ENCODE peak calls at places on chromosomes 4 and X, in five cellular contexts. One of them, this sample, is unnamed.

GRCh38 chr4:55866973-55867574 is 13.6 kb downstream of the EXOC1 start:
- DNase-seq in lower lobe of right lung: no peak
- DNase-seq in aorta: no peak
- DNase-seq in cardiac muscle cell: peak; percentile 81
- DNase-seq in NT2/D1: peak; percentile 22
- DNase-seq in this sample: no peak

GRCh38 chr4:182855312-182855711 is 61.9 kb downstream of the DCTD start:
- DNase-seq in lower lobe of right lung: no peak
- DNase-seq in aorta: peak; percentile 47
- DNase-seq in cardiac muscle cell: no peak
- DNase-seq in NT2/D1: no peak
- DNase-seq in this sample: no peak

GRCh38 chr4:76703123-76703490 is 194.8 kb downstream of the SOWAHB start:
- DNase-seq in lower lobe of right lung: no peak
- DNase-seq in aorta: no peak
- DNase-seq in cardiac muscle cell: no peak
- DNase-seq in NT2/D1: no peak
- DNase-seq in this sample: no peak

GRCh38 chrX:75229774-75230173 is 44.1 kb upstream of the UPRT start:
- DNase-seq in lower lobe of right lung: no peak
- DNase-seq in aorta: no peak
- DNase-seq in cardiac muscle cell: no peak
- DNase-seq in NT2/D1: no peak
- DNase-seq in this sample: no peak

GRCh38 chr4:82780398-82781231 is 18.0 kb downstream of the SCD5 start:
- DNase-seq in lower lobe of right lung: peak; percentile 81
- DNase-seq in aorta: peak; percentile 84
- DNase-seq in cardiac muscle cell: peak; percentile 83
- DNase-seq in NT2/D1: no peak
- DNase-seq in this sample: peak; percentile 80

GRCh38 chr4:155701827-155702226 is 35.2 kb downstream of the GUCY1A1 start:
- DNase-seq in lower lobe of right lung: no peak
- DNase-seq in aorta: no peak
- DNase-seq in cardiac muscle cell: no peak
- DNase-seq in NT2/D1: no peak
- DNase-seq in this sample: no peak

GRCh38 chrX:140524556-140524955 is 19.7 kb upstream of the SOX3 start:
- DNase-seq in lower lobe of right lung: no peak
- DNase-seq in aorta: no peak
- DNase-seq in cardiac muscle cell: peak; percentile 39
- DNase-seq in NT2/D1: no peak
- DNase-seq in this sample: no peak

GRCh38 chrX:102154900-102155805 is 624 bp downstream of the BEX5 start:
- DNase-seq in lower lobe of right lung: no peak
- DNase-seq in aorta: peak; percentile 72
- DNase-seq in cardiac muscle cell: no peak
- DNase-seq in NT2/D1: no peak
- DNase-seq in this sample: no peak

GRCh38 chr4:175874290-175874689 is 62.2 kb upstream of the GPM6A start:
- DNase-seq in lower lobe of right lung: no peak
- DNase-seq in aorta: no peak
- DNase-seq in cardiac muscle cell: no peak
- DNase-seq in NT2/D1: no peak
- DNase-seq in this sample: no peak

GRCh38 chr4:40264995-40265909 is 68.4 kb downstream of the RHOH start:
- DNase-seq in lower lobe of right lung: no peak
- DNase-seq in aorta: no peak
- DNase-seq in cardiac muscle cell: no peak
- DNase-seq in NT2/D1: no peak
- DNase-seq in this sample: no peak

GRCh38 chrX:45003080-45003479 is 130.1 kb downstream of the KDM6A start:
- DNase-seq in lower lobe of right lung: no peak
- DNase-seq in aorta: no peak
- DNase-seq in cardiac muscle cell: no peak
- DNase-seq in NT2/D1: no peak
- DNase-seq in this sample: no peak

GRCh38 chrX:139207655-139208054 is 322.9 kb upstream of the F9 start:
- DNase-seq in lower lobe of right lung: no peak
- DNase-seq in aorta: no peak
- DNase-seq in cardiac muscle cell: no peak
- DNase-seq in NT2/D1: no peak
- DNase-seq in this sample: no peak

GRCh38 chr4:87555751-87556619 is 26.8 kb upstream of the SPARCL1 start:
- DNase-seq in lower lobe of right lung: no peak
- DNase-seq in aorta: no peak
- DNase-seq in cardiac muscle cell: peak; percentile 76
- DNase-seq in NT2/D1: no peak
- DNase-seq in this sample: no peak

GRCh38 chr4:5218376-5219069 is 167.2 kb downstream of the STK32B start:
- DNase-seq in lower lobe of right lung: no peak
- DNase-seq in aorta: no peak
- DNase-seq in cardiac muscle cell: no peak
- DNase-seq in NT2/D1: peak; percentile 39
- DNase-seq in this sample: no peak

GRCh38 chrX:16696956-16697355 is 15.5 kb downstream of the CTPS2 start:
- DNase-seq in lower lobe of right lung: no peak
- DNase-seq in aorta: no peak
- DNase-seq in cardiac muscle cell: no peak
- DNase-seq in NT2/D1: no peak
- DNase-seq in this sample: no peak

GRCh38 chr4:54317690-54318089 is 88.6 kb downstream of the PDGFRA start:
- DNase-seq in lower lobe of right lung: no peak
- DNase-seq in aorta: no peak
- DNase-seq in cardiac muscle cell: no peak
- DNase-seq in NT2/D1: no peak
- DNase-seq in this sample: no peak

GRCh38 chr4:151045907-151046306 is 30.8 kb upstream of the LRBA start:
- DNase-seq in lower lobe of right lung: no peak
- DNase-seq in aorta: no peak
- DNase-seq in cardiac muscle cell: no peak
- DNase-seq in NT2/D1: peak; percentile 9
- DNase-seq in this sample: no peak

GRCh38 chr4:140150886-140151699 is 2.9 kb downstream of the MAML3 start:
- DNase-seq in lower lobe of right lung: peak; percentile 90
- DNase-seq in aorta: peak; percentile 94
- DNase-seq in cardiac muscle cell: peak; percentile 98
- DNase-seq in NT2/D1: peak; percentile 66
- DNase-seq in this sample: peak; percentile 88

GRCh38 chrX:10769165-10769564 is 148.8 kb upstream of the MID1 start:
- DNase-seq in lower lobe of right lung: no peak
- DNase-seq in aorta: no peak
- DNase-seq in cardiac muscle cell: peak; percentile 55
- DNase-seq in NT2/D1: no peak
- DNase-seq in this sample: no peak

GRCh38 chr4:138927065-138927464 is 88.5 kb upstream of the NOCT start:
- DNase-seq in lower lobe of right lung: no peak
- DNase-seq in aorta: no peak
- DNase-seq in cardiac muscle cell: peak; percentile 47
- DNase-seq in NT2/D1: no peak
- DNase-seq in this sample: no peak

GRCh38 chr4:1600211-1600780 is 83.8 kb downstream of the FAM53A start:
- DNase-seq in lower lobe of right lung: peak; percentile 30
- DNase-seq in aorta: peak; percentile 60
- DNase-seq in cardiac muscle cell: no peak
- DNase-seq in NT2/D1: no peak
- DNase-seq in this sample: no peak
- H3K4me1 ChIP-seq in lower lobe of right lung: no peaks in the 10 kb centered on the region
- H3K4me1 ChIP-seq in aorta: no peaks in the 10 kb centered on the region
- H3K4me1 ChIP-seq in cardiac muscle cell: peaks cover 3% of the 10 kb centered on the region
- H3K4me1 ChIP-seq in NT2/D1: peaks cover 17% of the 10 kb centered on the region
- H3K4me1 ChIP-seq in this sample: no peaks in the 10 kb centered on the region

GRCh38 chrX:108736509-108737479 is at the start of gene IRS4:
- DNase-seq in lower lobe of right lung: peak; percentile 37
- DNase-seq in aorta: peak; percentile 72
- DNase-seq in cardiac muscle cell: peak; percentile 27
- DNase-seq in NT2/D1: peak; percentile 63
- DNase-seq in this sample: no peak
- H3K4me3 ChIP-seq in lower lobe of right lung: peak within 1 kb of the TSS; percentile 43
- H3K4me3 ChIP-seq in aorta: peak within 1 kb of the TSS; percentile 23
- H3K4me3 ChIP-seq in cardiac muscle cell: peak within 1 kb of the TSS; percentile 53
- H3K4me3 ChIP-seq in NT2/D1: peak within 1 kb of the TSS; percentile 58
- H3K4me3 ChIP-seq in this sample: peak within 1 kb of the TSS; percentile 57

DNA sequence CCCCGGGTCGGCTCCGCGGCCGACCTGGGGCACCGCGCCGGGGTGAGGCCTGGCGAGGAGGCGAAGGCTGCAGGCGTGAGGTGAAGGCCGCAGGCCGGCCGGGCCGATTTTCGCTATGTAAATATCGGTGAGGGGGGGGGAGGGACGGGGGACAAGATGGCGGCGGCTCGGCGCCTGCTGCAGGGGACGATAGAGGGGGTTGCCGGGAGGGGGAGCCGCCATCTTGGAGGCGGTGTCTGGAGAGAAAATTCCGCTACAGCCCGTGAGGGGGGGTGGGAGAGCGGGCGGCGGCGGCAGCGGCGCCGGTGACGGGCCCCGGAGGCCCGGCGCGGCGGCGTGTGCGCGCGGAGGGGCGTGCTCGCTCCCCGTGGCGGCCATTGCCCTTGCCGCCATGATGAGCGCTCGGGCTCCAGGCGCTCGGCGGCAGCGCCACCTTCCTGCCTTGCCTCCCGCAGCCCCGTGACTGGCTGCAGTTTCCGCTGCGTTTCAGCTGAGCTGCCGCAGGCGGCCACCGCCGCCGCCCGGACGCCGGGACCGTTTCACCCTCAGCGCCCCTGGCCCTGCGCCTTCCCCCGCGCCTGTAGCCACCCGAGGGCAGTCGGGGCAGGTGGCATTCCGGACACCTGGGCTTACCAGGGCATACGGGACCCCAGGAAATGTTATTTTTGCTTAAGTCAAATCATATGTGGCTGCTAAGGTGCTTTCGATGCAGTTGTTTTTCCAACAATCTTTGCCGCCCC is 692 bp downstream of the ZFX start:
- DNase-seq in lower lobe of right lung: peak; percentile 89
- DNase-seq in aorta: peak; percentile 97
- DNase-seq in cardiac muscle cell: peak; percentile 92
- DNase-seq in NT2/D1: peak; percentile 78
- DNase-seq in this sample: peak; percentile 97
- H3K4me1 ChIP-seq in lower lobe of right lung: peaks cover 49% of the 10 kb centered on the region
- H3K4me1 ChIP-seq in aorta: no peaks in the 10 kb centered on the region
- H3K4me1 ChIP-seq in cardiac muscle cell: peaks cover 64% of the 10 kb centered on the region
- H3K4me1 ChIP-seq in NT2/D1: no peaks in the 10 kb centered on the region
- H3K4me1 ChIP-seq in this sample: peaks cover 61% of the 10 kb centered on the region

GRCh38 chr4:113757486-113757885 is 4.1 kb downstream of the CAMK2D start:
- DNase-seq in lower lobe of right lung: no peak
- DNase-seq in aorta: no peak
- DNase-seq in cardiac muscle cell: no peak
- DNase-seq in NT2/D1: no peak
- DNase-seq in this sample: no peak

GRCh38 chr4:113759696-113760093 is 1.8 kb downstream of the CAMK2D start:
- DNase-seq in lower lobe of right lung: no peak
- DNase-seq in aorta: no peak
- DNase-seq in cardiac muscle cell: no peak
- DNase-seq in NT2/D1: no peak
- DNase-seq in this sample: no peak

GRCh38 chr4:113756005-113756410 is 5.5 kb downstream of the CAMK2D start:
- DNase-seq in lower lobe of right lung: no peak
- DNase-seq in aorta: no peak
- DNase-seq in cardiac muscle cell: peak; percentile 85
- DNase-seq in NT2/D1: no peak
- DNase-seq in this sample: no peak

GRCh38 chr4:113760094-113760851 is 1.3 kb downstream of the CAMK2D start:
- DNase-seq in lower lobe of right lung: peak; percentile 56
- DNase-seq in aorta: no peak
- DNase-seq in cardiac muscle cell: peak; percentile 66
- DNase-seq in NT2/D1: no peak
- DNase-seq in this sample: peak; percentile 49

GRCh38 chr4:113758361-113758760 is 3.2 kb downstream of the CAMK2D start:
- DNase-seq in lower lobe of right lung: no peak
- DNase-seq in aorta: no peak
- DNase-seq in cardiac muscle cell: peak; percentile 63
- DNase-seq in NT2/D1: no peak
- DNase-seq in this sample: no peak
- H3K4me3 ChIP-seq in lower lobe of right lung: no peak overlapping the region
- H3K4me3 ChIP-seq in aorta: no peak overlapping the region
- H3K4me3 ChIP-seq in cardiac muscle cell: peak overlapping the region; percentile 77
- H3K4me3 ChIP-seq in NT2/D1: no peak overlapping the region
- H3K4me3 ChIP-seq in this sample: peak overlapping the region; percentile 88

GRCh38 chrX:136201601-136202000 is 49.6 kb downstream of the MAP7D3 start:
- DNase-seq in lower lobe of right lung: no peak
- DNase-seq in aorta: no peak
- DNase-seq in cardiac muscle cell: no peak
- DNase-seq in NT2/D1: no peak
- DNase-seq in this sample: no peak
- H3K4me1 ChIP-seq in lower lobe of right lung: peaks cover 44% of the 10 kb centered on the region
- H3K4me1 ChIP-seq in aorta: no peaks in the 10 kb centered on the region
- H3K4me1 ChIP-seq in cardiac muscle cell: no peaks in the 10 kb centered on the region
- H3K4me1 ChIP-seq in NT2/D1: no peaks in the 10 kb centered on the region
- H3K4me1 ChIP-seq in this sample: peaks cover 12% of the 10 kb centered on the region

GRCh38 chr4:118909173-118909956 is 20.7 kb downstream of the SYNPO2 start:
- DNase-seq in lower lobe of right lung: no peak
- DNase-seq in aorta: no peak
- DNase-seq in cardiac muscle cell: peak; percentile 33
- DNase-seq in NT2/D1: no peak
- DNase-seq in this sample: no peak

GRCh38 chr4:118910221-118910620 is 21.6 kb downstream of the SYNPO2 start:
- DNase-seq in lower lobe of right lung: no peak
- DNase-seq in aorta: no peak
- DNase-seq in cardiac muscle cell: peak; percentile 13
- DNase-seq in NT2/D1: no peak
- DNase-seq in this sample: no peak

GRCh38 chr4:118904418-118904817 is 15.8 kb downstream of the SYNPO2 start:
- DNase-seq in lower lobe of right lung: no peak
- DNase-seq in aorta: no peak
- DNase-seq in cardiac muscle cell: peak; percentile 33
- DNase-seq in NT2/D1: no peak
- DNase-seq in this sample: no peak

GRCh38 chr4:118905546-118905945 is 16.9 kb downstream of the SYNPO2 start:
- DNase-seq in lower lobe of right lung: no peak
- DNase-seq in aorta: no peak
- DNase-seq in cardiac muscle cell: peak; percentile 45
- DNase-seq in NT2/D1: no peak
- DNase-seq in this sample: no peak

DNA sequence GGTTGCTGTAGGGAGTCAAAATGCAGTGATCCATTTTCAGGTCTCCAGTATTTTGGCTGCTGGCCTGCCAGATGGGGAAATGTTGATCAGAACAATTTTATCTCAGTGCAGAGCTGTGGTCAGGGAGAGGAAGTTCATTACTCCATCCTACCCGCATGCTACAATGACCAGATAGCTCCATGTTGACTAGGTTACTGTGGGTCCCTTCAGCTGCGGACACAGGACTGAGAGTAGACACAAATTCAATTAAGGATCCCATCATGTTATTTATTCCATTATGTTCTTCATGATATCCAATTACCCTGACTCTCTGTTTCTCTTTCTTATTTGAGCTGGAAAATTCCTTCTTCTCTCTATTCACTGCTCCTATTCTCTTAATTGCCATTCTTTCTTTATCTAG is 16.3 kb downstream of the SYNPO2 start:
- DNase-seq in lower lobe of right lung: no peak
- DNase-seq in aorta: no peak
- DNase-seq in cardiac muscle cell: peak; percentile 74
- DNase-seq in NT2/D1: no peak
- DNase-seq in this sample: no peak
- H3K4me3 ChIP-seq in lower lobe of right lung: no peak overlapping the region
- H3K4me3 ChIP-seq in aorta: no peak overlapping the region
- H3K4me3 ChIP-seq in cardiac muscle cell: no peak overlapping the region
- H3K4me3 ChIP-seq in NT2/D1: no peak overlapping the region
- H3K4me3 ChIP-seq in this sample: peak overlapping the region; percentile 32